ENCODE peak calls at places on chromosomes 3 and 15, in four cellular contexts. W, O, K and J are unnamed samples.

GRCh38 chr15:50798684-50799083 is 33.2 kb upstream of the SPPL2A start:
- DNase-seq in O (no peak), K (no peak), W (no peak), J (no peak)

GRCh38 chr3:82293867-82294266 is 532.4 kb upstream of the GBE1 start:
- DNase-seq in K (no peak), W (no peak), O (no peak), J (no peak)

GRCh38 chr15:49556437-49556836 is 64.2 kb downstream of the FAM227B start:
- DNase-seq in K (peak; percentile 36), W (no peak), O (no peak), J (no peak)

GRCh38 chr3:140629351-140630137 is 48.3 kb upstream of the TRIM42 start:
- DNase-seq in W (no peak), K (no peak), O (no peak), J (no peak)

GRCh38 chr3:174862101-174862500 is 3.0 kb downstream of the NAALADL2 start:
- DNase-seq in K (no peak), W (no peak), O (no peak), J (no peak)

GRCh38 chr3:194328080-194328571 is 23.0 kb downstream of the CPN2 start:
- DNase-seq in O (no peak), W (no peak), K (no peak), J (peak; percentile 43)

GRCh38 chr3:36695113-36695768 is 69.1 kb downstream of the DCLK3 start:
- DNase-seq in K (no peak), W (no peak), O (no peak), J (no peak)

GRCh38 chr3:170355738-170356595 is 1.5 kb upstream of the SKIL start:
- DNase-seq in O (peak; percentile 46), W (peak; percentile 70), K (peak; percentile 71), J (peak; percentile 28)

GRCh38 chr3:99365979-99366378 is 272.4 kb upstream of the COL8A1 start:
- DNase-seq in K (no peak), W (no peak), O (no peak), J (no peak)

GRCh38 chr3:195582947-195583346 is 793 bp downstream of the APOD start:
- DNase-seq in W (no peak), K (no peak), O (no peak), J (no peak)

GRCh38 chr3:145058483-145058882 is 1086.9 kb downstream of the DIPK2A start:
- DNase-seq in W (no peak), O (no peak), K (no peak), J (no peak)

GRCh38 chr15:51726302-51727073 is 11.0 kb downstream of the LYSMD2 start:
- DNase-seq in O (peak; percentile 81), W (no peak), K (no peak), J (no peak)

GRCh38 chr3:177050466-177051237 is 146.6 kb downstream of the TBL1XR1 start:
- DNase-seq in O (no peak), W (no peak), K (no peak), J (peak; percentile 52)

GRCh38 chr3:105829229-105829628 is 39.6 kb downstream of the CBLB start:
- DNase-seq in W (no peak), O (no peak), K (no peak), J (no peak)

GRCh38 chr3:169668081-169668956 is 4.8 kb upstream of the MECOM start:
- DNase-seq in W (no peak), O (no peak), K (peak; percentile 79), J (no peak)

GRCh38 chr15:28098766-28099554 is at the start of gene OCA2:
- DNase-seq in K (peak; percentile 89), W (peak; percentile 80), O (no peak), J (peak; percentile 47)

GRCh38 chr3:49723301-49723630 is 485 bp downstream of the GMPPB start:
- DNase-seq in K (peak; percentile 88), O (peak; percentile 50), W (peak; percentile 78), J (peak; percentile 61)

GRCh38 chr3:38003817-38004414 is 13.3 kb downstream of the VILL start:
- DNase-seq in W (no peak), K (peak; percentile 58), O (no peak), J (no peak)

GRCh38 chr3:1632128-1632527 is 466.5 kb upstream of the CNTN4 start:
- DNase-seq in K (no peak), O (no peak), W (no peak), J (no peak)

GRCh38 chr3:146605106-146605505 is at the start of gene PLSCR5:
- DNase-seq in W (no peak), K (no peak), O (no peak), J (no peak)

GRCh38 chr3:50190921-50191660 is at the start of gene GNAT1:
- DNase-seq in O (no peak), W (no peak), K (no peak), J (no peak)

GRCh38 chr15:48472756-48473155 is 141.5 kb downstream of the DUT start:
- DNase-seq in O (no peak), K (no peak), W (no peak), J (no peak)

GRCh38 chr3:177013681-177014280 is 183.5 kb downstream of the TBL1XR1 start:
- DNase-seq in K (no peak), W (no peak), O (no peak), J (no peak)

GRCh38 chr15:74790080-74790916 is 8.4 kb downstream of the CSK start:
- DNase-seq in W (peak; percentile 77), O (peak; percentile 92), K (peak; percentile 82), J (peak; percentile 59)

GRCh38 chr15:56582785-56583184 is 117.8 kb upstream of the MNS1 start:
- DNase-seq in K (no peak), O (no peak), W (no peak), J (no peak)

GRCh38 chr3:140096037-140096436 is 161.1 kb downstream of the CLSTN2 start:
- DNase-seq in O (no peak), W (no peak), K (no peak), J (no peak)

GRCh38 chr3:177468331-177468730 is 271.0 kb upstream of the TBL1XR1 start:
- DNase-seq in O (peak; percentile 50), K (no peak), W (no peak), J (no peak)

GRCh38 chr15:101203607-101204006 is 48.2 kb downstream of the CHSY1 start:
- DNase-seq in O (no peak), K (no peak), W (no peak), J (no peak)

GRCh38 chr3:4474683-4475490 is 7.8 kb upstream of the SUMF1 start:
- DNase-seq in K (no peak), O (no peak), W (peak; percentile 88), J (no peak)

GRCh38 chr3:37024092-37024491 is 30.8 kb downstream of the MLH1 start:
- DNase-seq in K (no peak), W (no peak), O (no peak), J (no peak)

DNA sequence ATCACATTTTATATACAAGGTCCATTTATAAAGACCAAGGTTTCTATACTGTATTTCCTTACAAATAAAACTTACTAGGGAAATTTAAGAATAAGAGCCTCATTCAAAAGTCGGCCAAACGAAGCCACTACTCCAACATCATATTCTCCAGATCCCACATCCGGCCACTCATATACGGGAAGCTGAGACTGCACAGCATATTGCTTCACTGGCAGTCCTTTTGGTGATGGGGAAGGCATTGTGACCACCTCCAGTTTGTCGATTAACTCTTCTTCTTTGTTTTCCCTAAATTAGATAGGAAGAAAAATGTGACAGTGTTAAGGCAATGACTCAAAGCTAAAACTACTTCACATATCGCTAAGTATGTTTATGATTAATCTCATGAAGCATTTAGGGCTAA is 2.7 kb downstream of the MTFMT start:
- DNase-seq in O (no peak), W (no peak), K (no peak), J (no peak)
- H3K4me3 ChIP-seq in O (no peak overlapping the region), W (no peak overlapping the region), K (no peak overlapping the region), J (no peak overlapping the region)

GRCh38 chr15:71595846-71596553 is 214.4 kb upstream of the NR2E3 start:
- DNase-seq in K (no peak), W (no peak), O (no peak), J (no peak)
- H3K27ac ChIP-seq in K (peak overlapping the region; percentile 56), W (peak overlapping the region; percentile 70), O (peak overlapping the region; percentile 12), J (no peak overlapping the region)

GRCh38 chr15:89333959-89334509 is 590 bp downstream of the POLG start:
- DNase-seq in W (no peak), K (no peak), O (no peak), J (no peak)

GRCh38 chr15:89334510-89335288 is at the start of gene POLG:
- DNase-seq in K (peak; percentile 99), W (peak; percentile 99), O (peak; percentile 99), J (peak; percentile 98)

GRCh38 chr15:89330881-89331595 is 3.6 kb downstream of the POLG start:
- DNase-seq in W (peak; percentile 20), O (no peak), K (no peak), J (no peak)

GRCh38 chr15:89333011-89333860 is 1.4 kb downstream of the POLG start:
- DNase-seq in O (no peak), W (peak; percentile 63), K (no peak), J (no peak)

DNA sequence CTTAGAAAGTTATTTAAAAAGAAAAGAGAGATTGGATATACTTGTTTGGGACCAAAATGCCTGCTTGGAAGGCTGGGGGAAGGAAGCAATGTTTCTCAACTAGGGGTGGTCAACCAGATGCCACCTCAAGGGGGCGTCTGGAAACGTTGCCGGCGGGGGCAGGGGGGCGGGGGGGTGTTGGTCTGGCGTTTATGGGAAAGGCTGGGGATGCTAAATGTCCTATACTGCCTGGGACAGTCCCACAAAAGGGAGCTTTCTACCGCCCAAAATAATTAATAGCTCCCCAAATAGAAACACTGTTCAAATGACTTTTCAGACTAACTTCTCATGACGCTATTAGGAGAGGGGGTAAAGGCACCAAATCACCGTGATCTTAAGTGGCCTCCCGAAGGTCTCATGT is 2.2 kb downstream of the POLG start:
- DNase-seq in W (peak; percentile 19), O (no peak), K (no peak), J (no peak)
- H3K4me3 ChIP-seq in W (peak overlapping the region; percentile 90), O (no peak overlapping the region), K (peak overlapping the region; percentile 8), J (peak overlapping the region; percentile 13)

DNA sequence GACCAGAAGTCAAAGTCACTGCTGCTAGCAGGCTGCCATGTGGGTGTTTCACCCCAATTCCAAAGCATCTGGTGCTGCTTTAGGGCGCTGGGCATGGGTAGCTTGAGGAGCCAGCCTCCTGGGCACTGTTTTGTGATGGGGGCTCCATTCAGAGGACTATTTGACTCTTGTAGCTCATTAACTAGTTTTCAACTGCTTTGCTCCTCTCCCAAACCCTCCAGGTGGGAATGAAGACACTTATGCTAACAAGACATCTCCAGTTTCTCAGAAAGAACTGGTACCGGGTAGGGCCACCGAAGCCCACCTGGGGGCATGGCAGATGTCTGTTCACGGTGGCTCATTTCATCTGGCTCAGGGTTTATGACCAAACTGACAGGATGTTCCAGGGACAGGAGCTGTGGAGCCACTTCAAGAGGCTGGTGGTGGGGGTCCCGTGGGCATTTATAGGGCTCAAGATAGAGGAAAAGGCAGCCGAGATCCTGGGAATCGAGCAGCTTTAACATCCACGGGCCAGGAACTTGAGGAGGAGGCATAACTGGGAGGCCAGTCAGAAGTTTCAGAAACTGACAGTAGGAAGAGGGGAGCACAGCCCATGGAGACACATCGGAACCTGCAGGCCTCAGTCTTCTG is 17.7 kb downstream of the AMOTL2 start:
- DNase-seq in K (peak; percentile 33), W (no peak), O (no peak), J (no peak)
- H3K27ac ChIP-seq in K (peak overlapping the region; percentile 79), W (peak overlapping the region; percentile 84), O (peak overlapping the region; percentile 76), J (no peak overlapping the region)

GRCh38 chr3:156685198-156685597 is 10.8 kb downstream of the TIPARP start:
- DNase-seq in W (no peak), O (no peak), K (no peak), J (no peak)
- H3K4me3 ChIP-seq in W (no peak overlapping the region), O (no peak overlapping the region), K (no peak overlapping the region), J (no peak overlapping the region)